ENCODE peak calls at places on chromosomes 11 and 22, in five cellular contexts. Y is K562, M is HepG2, Z is A549, L is H1. E is an unnamed sample.

GRCh38 chr11:10107522-10107921 is 186.5 kb downstream of the SBF2 start:
- DNase-seq in Z (no peak), M (no peak), L (no peak), Y (no peak), E (no peak)

GRCh38 chr11:69918231-69918937 is 99.2 kb upstream of the FGF3 start:
- DNase-seq in M (no peak), Y (no peak), L (peak; percentile 43), Z (no peak), E (no peak)

GRCh38 chr11:15885913-15886698 is 470.2 kb downstream of the SOX6 start:
- DNase-seq in L (no peak), Z (no peak), Y (no peak), M (no peak), E (no peak)

GRCh38 chr11:33375688-33376311 is 118.6 kb downstream of the HIPK3 start:
- DNase-seq in Z (peak; percentile 19), M (no peak), Y (no peak), L (peak; percentile 72), E (peak; percentile 28)

GRCh38 chr22:40157546-40157945 is 20.2 kb upstream of the TNRC6B start:
- DNase-seq in Z (no peak), M (no peak), Y (no peak), L (no peak), E (no peak)

GRCh38 chr11:46672381-46672839 is 28.0 kb downstream of the ARHGAP1 start:
- DNase-seq in Z (no peak), Y (no peak), L (no peak), M (no peak), E (no peak)

GRCh38 chr22:45896961-45897538 is 79.9 kb downstream of the WNT7B start:
- DNase-seq in Z (no peak), L (no peak), M (no peak), Y (no peak), E (no peak)

GRCh38 chr11:34609850-34610249 is 11.0 kb upstream of the EHF start:
- DNase-seq in Y (peak; percentile 46), L (no peak), M (peak; percentile 13), Z (no peak), E (no peak)

GRCh38 chr11:71307811-71308645 is 55.7 kb upstream of the SHANK2 start:
- DNase-seq in Z (no peak), Y (no peak), M (no peak), L (peak; percentile 30), E (no peak)

GRCh38 chr11:74673956-74674355 is 57.3 kb downstream of the CHRDL2 start:
- DNase-seq in Y (no peak), L (no peak), Z (no peak), M (no peak), E (no peak)

GRCh38 chr11:74675761-74676160 is 55.5 kb downstream of the CHRDL2 start:
- DNase-seq in Y (no peak), M (no peak), L (no peak), Z (no peak), E (no peak)

GRCh38 chr11:74671520-74672196 is 59.6 kb downstream of the CHRDL2 start:
- DNase-seq in Y (no peak), M (no peak), L (peak; percentile 35), Z (no peak), E (peak; percentile 86)

GRCh38 chr11:74672332-74672955 is 58.8 kb downstream of the CHRDL2 start:
- DNase-seq in L (no peak), M (no peak), Z (no peak), Y (peak; percentile 10), E (no peak)

DNA sequence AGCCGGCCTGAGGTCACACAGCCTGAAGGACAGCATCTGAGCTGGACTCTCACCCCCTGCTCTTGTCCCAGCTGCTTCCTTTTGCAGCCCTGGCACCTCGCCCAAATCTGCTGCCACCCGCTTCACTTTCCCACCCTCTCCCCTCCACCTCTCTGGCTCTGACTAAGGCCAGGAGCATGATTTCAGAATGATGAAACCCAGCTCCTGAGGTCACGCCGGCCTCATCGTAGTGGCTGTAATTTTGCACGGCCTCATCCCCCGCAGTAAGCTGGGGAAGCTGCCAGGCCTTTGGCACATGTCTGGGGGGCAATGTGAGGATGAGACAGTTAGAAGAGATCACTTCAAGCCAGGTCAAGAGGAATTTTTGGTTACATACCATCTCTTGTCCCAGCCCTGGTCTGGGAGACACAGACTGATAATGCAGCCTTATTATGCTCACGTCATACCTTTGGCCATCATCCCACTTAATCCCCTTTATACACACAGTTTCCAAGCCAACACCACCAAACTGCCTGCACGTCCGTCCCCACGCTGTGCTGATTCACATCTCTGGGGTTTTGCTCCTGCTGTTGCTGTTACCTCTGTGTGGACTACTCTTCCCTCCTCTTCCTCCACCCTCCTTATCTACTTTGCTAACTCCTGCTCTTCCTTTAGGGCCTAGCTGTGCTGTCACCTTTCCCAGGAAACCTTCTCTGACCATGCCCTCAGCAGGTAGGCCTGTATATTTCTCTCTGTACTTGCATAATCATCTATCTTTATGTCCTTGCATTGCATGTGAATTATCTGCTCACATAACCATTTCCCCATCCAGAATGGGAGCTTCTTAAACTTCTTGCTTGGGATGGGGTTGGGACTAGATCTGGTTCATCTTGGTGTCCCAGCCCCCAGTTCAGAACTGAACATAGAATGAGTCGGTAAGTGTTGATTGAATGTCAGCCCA is 58.0 kb downstream of the CHRDL2 start:
- DNase-seq in Z (peak; percentile 86), Y (no peak), M (no peak), L (peak; percentile 40), E (peak; percentile 100)
- TF ChIP-seq MAFK in Z (peak; percentile 64), Y (no peak), M (no peak), L (no peak), E (no peak)

GRCh38 chr11:57647368-57647767 is 2.3 kb downstream of the YPEL4 start:
- DNase-seq in L (peak; percentile 73), Y (no peak), Z (no peak), M (no peak), E (no peak)

GRCh38 chr11:57646756-57647303 is 2.9 kb downstream of the YPEL4 start:
- DNase-seq in M (no peak), Y (no peak), L (peak; percentile 76), Z (no peak), E (no peak)

GRCh38 chr11:57644748-57645715 is 4.7 kb downstream of the YPEL4 start:
- DNase-seq in Y (peak; percentile 86), M (peak; percentile 69), L (peak; percentile 93), Z (peak; percentile 85), E (peak; percentile 67)

GRCh38 chr11:57646221-57646620 is 3.5 kb downstream of the YPEL4 start:
- DNase-seq in Y (no peak), L (peak; percentile 58), M (no peak), Z (no peak), E (no peak)

DNA sequence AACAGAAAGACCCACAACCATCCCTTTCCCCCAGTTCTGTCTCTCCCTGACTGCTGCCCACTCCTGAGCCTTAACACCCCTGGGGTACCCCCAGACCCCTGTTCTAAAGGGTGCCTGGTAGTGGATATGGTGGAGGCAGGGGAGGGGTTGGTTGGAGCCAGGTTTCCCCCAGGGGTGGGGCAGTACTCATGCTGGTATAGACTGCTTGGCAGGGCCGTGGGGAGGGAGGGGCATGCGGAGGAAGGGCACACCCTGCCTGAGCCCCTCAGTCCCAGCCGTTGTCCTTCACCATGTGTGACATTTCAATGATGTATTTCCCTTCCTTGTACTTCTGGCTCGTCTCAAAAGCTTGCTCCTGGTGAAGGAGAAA is 4.0 kb downstream of the YPEL4 start:
- DNase-seq in L (peak; percentile 70), Y (no peak), M (no peak), Z (no peak), E (no peak)
- TF ChIP-seq POLR2A in L (no peak), Y (no peak), M (peak; percentile 12), Z (no peak), E (no peak)

DNA sequence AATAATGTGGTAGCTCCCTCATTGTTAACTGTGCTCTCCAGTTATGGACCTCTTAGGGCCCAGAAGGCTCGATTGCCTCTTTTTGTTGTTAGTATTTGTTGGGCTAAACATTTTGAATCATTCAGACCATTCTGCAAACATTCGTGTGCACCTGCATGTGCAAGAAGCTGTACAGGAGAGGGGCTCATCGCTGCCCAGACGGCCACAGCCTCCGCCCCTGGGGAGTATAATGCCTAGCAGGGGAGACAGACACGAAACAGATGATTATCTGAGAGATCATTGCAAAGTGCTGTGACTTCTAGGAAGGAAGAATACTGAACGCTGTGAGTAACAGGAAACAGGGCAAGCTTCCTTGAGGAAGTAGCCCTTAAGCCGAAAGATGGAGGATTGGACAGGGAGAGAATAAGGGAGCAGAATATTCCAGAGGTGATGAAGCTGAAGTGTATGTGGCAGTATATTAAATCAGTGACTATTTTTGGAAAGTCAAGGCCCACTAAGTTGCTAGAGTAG is 123.3 kb upstream of the RASSF10 start:
- DNase-seq in Z (no peak), M (no peak), Y (no peak), L (no peak), E (no peak)
- TF ChIP-seq MAFK in Z (no peak), M (no peak), Y (no peak), L (no peak), E (no peak)

GRCh38 chr11:60378359-60378758 is at the start of gene MS4A7:
- DNase-seq in Y (no peak), M (no peak), Z (no peak), L (no peak), E (no peak)
- TF ChIP-seq POLR2A in Y (no peak), M (no peak), Z (no peak), L (no peak), E (no peak)